ENCODE peak calls at places on chromosomes 1 and 21, in nine cellular contexts. B is H9, Y is left lung, E is sigmoid colon, X is A549, C is MM.1S, H is cardiac muscle cell, S is psoas muscle, L is tibial nerve. W is an unnamed sample. For H3K4me1, the result is how much of the 10 kb centered on the place peaks cover.

GRCh38 chr1:219763321-219763720 is 150.4 kb upstream of the ZC3H11B start:
- DNase-seq in B (no peak), Y (no peak), E (no peak), X (no peak), C (no peak), H (no peak), S (no peak), L (no peak), W (no peak)

GRCh38 chr1:211736351-211736915 is 61.0 kb upstream of the NEK2 start:
- DNase-seq in B (no peak), Y (no peak), E (no peak), X (no peak), C (no peak), H (peak), S (no peak), L (no peak), W (no peak)

GRCh38 chr1:234691567-234691966 is 81.6 kb upstream of the IRF2BP2 start:
- DNase-seq in B (no peak), Y (no peak), E (no peak), X (peak), C (no peak), H (no peak), S (no peak), L (no peak), W (no peak)

GRCh38 chr1:9990944-9991343 is 6.1 kb upstream of the RBP7 start:
- DNase-seq in B (no peak), Y (peak), E (no peak), X (no peak), C (peak), H (peak), S (no peak), L (peak), W (no peak)

GRCh38 chr21:37742532-37742931 is 173.7 kb downstream of the KCNJ6 start:
- DNase-seq in B (no peak), Y (no peak), E (no peak), X (no peak), C (no peak), H (no peak), S (no peak), L (no peak), W (no peak)

GRCh38 chr1:16138772-16139221 is 17.1 kb downstream of the EPHA2 start:
- DNase-seq in B (no peak), Y (no peak), E (no peak), X (no peak), C (no peak), H (no peak), S (no peak), L (no peak), W (no peak)

GRCh38 chr1:43861985-43862735 is 71.4 kb upstream of the ARTN start:
- DNase-seq in B (peak), Y (no peak), E (no peak), X (no peak), C (no peak), H (no peak), S (no peak), L (no peak), W (peak)

GRCh38 chr1:203926025-203926540 is 64.7 kb downstream of the SNRPE start:
- DNase-seq in B (no peak), Y (no peak), E (no peak), X (no peak), C (no peak), H (peak), S (no peak), L (no peak), W (no peak)

GRCh38 chr21:28431022-28431421 is 561.7 kb downstream of the LTN1 start:
- DNase-seq in B (no peak), Y (no peak), E (no peak), X (no peak), C (no peak), H (no peak), S (no peak), L (no peak), W (no peak)

GRCh38 chr1:27517907-27518718 is 28.1 kb upstream of the WASF2 start:
- DNase-seq in B (no peak), Y (no peak), E (no peak), X (no peak), C (no peak), H (no peak), S (no peak), L (no peak), W (no peak)

GRCh38 chr1:117928881-117929339 is 511 bp downstream of the GDAP2 start:
- DNase-seq in B (peak), Y (peak), E (peak), X (peak), C (peak), H (peak), S (peak), L (peak), W (peak)

GRCh38 chr21:43712268-43712942 is 6.5 kb upstream of the PDXK start:
- DNase-seq in B (peak), Y (peak), E (no peak), X (peak), C (no peak), H (no peak), S (peak), L (no peak), W (no peak)

GRCh38 chr1:214719207-214719606 is 116.2 kb downstream of the CENPF start:
- DNase-seq in B (no peak), Y (no peak), E (no peak), X (no peak), C (no peak), H (no peak), S (no peak), L (no peak), W (no peak)

GRCh38 chr1:236400061-236400638 is 6.1 kb downstream of the EDARADD start:
- DNase-seq in B (peak), Y (no peak), E (no peak), X (no peak), C (no peak), H (no peak), S (no peak), L (no peak), W (no peak)

GRCh38 chr1:79811173-79811572 is 804.6 kb upstream of the ADGRL4 start:
- DNase-seq in B (no peak), Y (no peak), E (no peak), X (no peak), C (no peak), H (peak), S (no peak), L (no peak), W (no peak)

DNA sequence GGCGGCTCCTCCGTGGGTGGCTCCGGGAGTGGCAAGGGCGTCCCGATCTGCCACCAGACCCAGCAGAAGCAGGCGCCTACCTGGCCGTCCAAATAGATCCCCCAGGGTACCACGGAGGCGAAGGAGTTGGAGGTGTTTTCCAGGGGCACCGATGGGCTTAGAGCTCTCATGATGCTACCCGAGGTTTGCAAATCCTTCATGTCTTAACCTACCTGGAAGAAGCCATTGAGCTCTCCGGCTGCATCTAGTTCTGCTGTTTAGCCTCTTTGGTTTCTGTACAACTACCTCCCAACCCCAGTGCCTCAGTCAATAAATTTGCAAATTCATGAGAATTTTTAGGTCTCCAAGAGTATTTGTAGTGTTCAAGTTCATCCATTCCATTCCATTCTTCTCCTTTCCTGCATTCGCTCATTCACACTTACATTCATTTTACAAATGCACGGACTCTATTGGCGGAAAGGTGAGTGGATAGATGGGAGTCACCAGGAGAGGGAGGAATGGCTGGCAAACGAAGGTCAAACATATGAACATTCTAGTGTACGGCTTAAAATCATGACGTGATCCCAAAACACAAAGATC is 2.4 kb downstream of the LORICRIN start:
- DNase-seq in B (no peak), Y (no peak), E (no peak), X (no peak), C (no peak), H (no peak), S (no peak), L (no peak), W (no peak)
- H3K27ac ChIP-seq in B (no peak), Y (no peak), E (no peak), X (peak), C (no peak), H (no peak), S (no peak), L (no peak), W (no peak)

GRCh38 chr1:85611856-85612255 is 31.3 kb downstream of the CCN1 start:
- DNase-seq in B (no peak), Y (peak), E (peak), X (peak), C (no peak), H (peak), S (peak), L (peak), W (peak)

GRCh38 chr1:85615536-85615935 is 35.0 kb downstream of the CCN1 start:
- DNase-seq in B (no peak), Y (no peak), E (no peak), X (no peak), C (no peak), H (peak), S (no peak), L (no peak), W (no peak)

GRCh38 chr1:85611390-85611789 is 30.8 kb downstream of the CCN1 start:
- DNase-seq in B (no peak), Y (no peak), E (no peak), X (no peak), C (no peak), H (peak), S (no peak), L (no peak), W (no peak)

GRCh38 chr1:85609976-85610375 is 29.4 kb downstream of the CCN1 start:
- DNase-seq in B (no peak), Y (no peak), E (no peak), X (no peak), C (no peak), H (no peak), S (no peak), L (no peak), W (no peak)

DNA sequence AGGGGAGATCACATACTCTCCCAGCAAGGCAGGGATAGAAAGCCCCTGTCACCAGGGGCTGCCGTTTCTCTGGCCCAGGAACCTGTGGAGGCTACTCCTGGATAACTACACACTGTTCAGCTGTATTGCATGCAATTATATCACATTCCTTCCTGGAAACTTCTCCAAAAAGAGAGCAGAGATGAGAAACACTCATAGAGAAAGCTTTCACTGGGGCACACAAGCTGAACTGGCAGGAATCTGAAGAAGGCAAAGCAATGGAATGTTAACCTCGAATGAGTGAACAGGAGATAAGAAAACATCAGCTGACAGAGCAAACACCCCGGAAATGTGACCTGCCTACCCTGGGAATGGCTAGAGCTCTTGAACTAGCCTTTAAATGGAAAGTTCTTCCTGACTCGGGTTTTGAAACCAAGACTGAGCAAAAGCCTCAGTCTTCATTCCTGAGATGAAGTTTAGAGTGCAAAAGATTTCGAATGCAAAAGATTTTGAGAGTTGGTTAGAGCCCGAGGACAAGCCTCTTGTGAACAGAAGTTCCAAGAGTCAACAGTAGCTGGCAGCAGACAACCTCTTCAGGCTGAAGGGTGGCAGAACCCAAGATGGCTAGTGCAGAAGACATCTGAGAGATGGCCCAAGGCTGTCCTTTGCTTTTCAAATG is 32.3 kb downstream of the CCN1 start:
- DNase-seq in B (peak), Y (no peak), E (no peak), X (peak), C (peak), H (peak), S (no peak), L (no peak), W (no peak)
- TF ChIP-seq CTCF in B (peak), Y (no peak), E (peak), X (peak), C (peak), H (peak), S (peak), L (no peak), W (peak)

GRCh38 chr1:223725578-223725977 is 13.2 kb downstream of the CAPN2 start:
- DNase-seq in B (no peak), Y (no peak), E (no peak), X (no peak), C (no peak), H (no peak), S (no peak), L (no peak), W (no peak)

GRCh38 chr1:223720987-223721591 is 8.8 kb downstream of the CAPN2 start:
- DNase-seq in B (no peak), Y (peak), E (no peak), X (no peak), C (no peak), H (peak), S (no peak), L (no peak), W (no peak)

GRCh38 chr1:223724376-223724775 is 12.0 kb downstream of the CAPN2 start:
- DNase-seq in B (no peak), Y (no peak), E (no peak), X (no peak), C (no peak), H (no peak), S (no peak), L (no peak), W (no peak)

GRCh38 chr1:223721658-223722606 is 9.6 kb downstream of the CAPN2 start:
- DNase-seq in B (no peak), Y (no peak), E (no peak), X (no peak), C (no peak), H (no peak), S (no peak), L (no peak), W (no peak)

GRCh38 chr1:223723351-223723904 is 11.1 kb downstream of the CAPN2 start:
- DNase-seq in B (no peak), Y (no peak), E (no peak), X (no peak), C (no peak), H (no peak), S (no peak), L (no peak), W (no peak)
- H3K4me1 ChIP-seq in B (under half), Y (under half), E (half or more), X (half or more), C (under half), H (under half), S (under half), L (half or more), W (under half)

GRCh38 chr1:165298081-165298820 is 58.3 kb downstream of the LMX1A start:
- DNase-seq in B (no peak), Y (no peak), E (no peak), X (no peak), C (no peak), H (no peak), S (no peak), L (no peak), W (no peak)

GRCh38 chr1:165306543-165307434 is 49.7 kb downstream of the LMX1A start:
- DNase-seq in B (no peak), Y (no peak), E (no peak), X (no peak), C (no peak), H (no peak), S (no peak), L (no peak), W (no peak)

DNA sequence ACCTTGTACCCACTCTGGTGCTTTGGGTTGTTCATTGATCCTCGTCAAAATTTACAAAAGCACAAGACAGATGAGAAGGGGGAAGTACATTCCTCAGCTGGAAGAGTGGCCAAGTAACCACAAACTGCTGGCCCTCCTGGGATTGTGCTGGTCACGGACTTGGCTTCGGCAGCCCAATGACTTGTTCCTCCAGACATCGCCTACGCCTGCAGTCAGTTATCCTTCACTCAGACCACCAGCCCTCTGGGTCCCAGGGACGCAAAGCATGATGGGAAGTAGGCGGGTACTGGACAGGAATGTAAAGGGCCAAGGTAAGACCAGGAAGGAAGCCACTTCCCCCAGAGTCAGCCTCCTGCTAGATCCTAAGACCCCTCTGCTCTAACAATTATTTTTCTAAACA is 53.1 kb downstream of the LMX1A start:
- DNase-seq in B (no peak), Y (no peak), E (no peak), X (no peak), C (no peak), H (no peak), S (peak), L (no peak), W (no peak)
- H3K27ac ChIP-seq in B (no peak), Y (no peak), E (no peak), X (no peak), C (no peak), H (no peak), S (no peak), L (no peak), W (no peak)

DNA sequence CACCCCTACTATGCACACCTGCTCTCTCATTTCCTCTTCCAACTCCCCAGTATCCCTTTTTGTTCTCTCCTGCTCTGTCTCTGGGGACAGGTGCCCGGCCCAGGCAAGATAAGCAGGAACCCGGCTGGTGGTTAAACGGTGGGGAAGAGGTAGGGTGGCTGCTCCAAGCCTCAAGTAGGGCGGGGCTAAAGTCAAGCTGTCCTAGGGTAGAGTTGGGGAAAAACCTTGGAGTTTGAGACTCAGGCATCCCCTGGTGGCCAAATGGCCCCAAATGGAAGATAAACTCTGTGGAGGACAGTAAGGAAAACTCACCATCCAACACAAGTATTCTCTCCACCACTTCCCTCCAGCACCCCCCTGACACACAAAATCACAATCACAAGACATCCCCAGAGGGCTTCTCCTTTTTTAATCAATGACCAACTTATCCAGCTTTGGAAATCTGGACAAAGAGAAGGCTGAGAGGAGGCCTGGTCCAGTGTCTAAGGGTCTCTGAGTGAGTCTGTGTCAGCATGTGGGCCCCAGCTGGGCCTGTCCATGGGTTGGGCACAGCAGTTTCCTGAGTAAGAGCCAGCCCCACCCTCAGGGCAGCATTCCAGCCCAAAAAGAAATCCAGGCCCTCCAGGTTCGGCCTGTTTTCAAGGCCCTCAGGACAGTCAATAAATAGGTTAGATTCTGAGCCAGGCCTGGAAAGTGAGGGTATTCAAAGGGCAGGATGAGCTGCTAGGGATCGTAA is 9.8 kb downstream of the POMGNT1 start:
- DNase-seq in B (no peak), Y (no peak), E (no peak), X (no peak), C (no peak), H (no peak), S (no peak), L (no peak), W (no peak)
- TF ChIP-seq CTCF in B (peak), Y (no peak), E (no peak), X (no peak), C (no peak), H (no peak), S (no peak), L (no peak), W (peak)

DNA sequence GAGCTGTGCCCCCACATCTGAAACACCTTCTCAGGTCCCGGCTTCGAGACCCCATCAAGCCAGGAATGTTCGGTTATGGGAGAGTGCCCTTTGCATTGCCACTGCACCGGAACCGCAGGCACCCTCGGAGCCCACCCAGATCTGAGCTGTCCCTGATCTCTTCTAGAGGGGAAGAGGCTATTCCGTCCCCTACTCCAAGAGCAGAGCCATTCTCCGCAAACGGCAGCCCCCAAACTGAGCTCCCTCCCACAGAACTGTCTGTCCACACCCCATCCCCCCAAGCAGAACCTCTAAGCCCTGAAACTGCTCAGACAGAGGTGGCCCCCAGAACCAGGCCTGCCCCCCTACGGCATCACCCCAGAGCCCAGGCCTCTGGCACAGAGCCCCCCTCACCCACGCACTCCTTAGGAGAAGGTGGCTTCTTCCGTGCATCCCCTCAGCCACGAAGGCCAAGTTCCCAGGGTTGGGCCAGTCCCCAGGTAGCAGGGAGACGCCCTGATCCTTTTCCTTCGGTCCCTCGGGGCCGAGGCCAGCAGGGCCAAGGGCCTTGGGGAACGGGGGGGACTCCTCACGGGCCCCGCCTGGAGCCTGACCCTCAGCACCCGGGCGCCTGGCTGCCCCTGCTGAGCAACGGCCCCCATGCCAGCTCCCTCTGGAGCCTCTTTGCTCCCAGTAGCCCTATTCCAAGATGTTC is 4.3 kb downstream of the ADAMTSL4 start:
- DNase-seq in B (peak), Y (no peak), E (no peak), X (no peak), C (no peak), H (no peak), S (no peak), L (no peak), W (no peak)
- H3K4me1 ChIP-seq in B (under half), Y (under half), E (half or more), X (under half), C (under half), H (under half), S (under half), L (half or more), W (under half)

DNA sequence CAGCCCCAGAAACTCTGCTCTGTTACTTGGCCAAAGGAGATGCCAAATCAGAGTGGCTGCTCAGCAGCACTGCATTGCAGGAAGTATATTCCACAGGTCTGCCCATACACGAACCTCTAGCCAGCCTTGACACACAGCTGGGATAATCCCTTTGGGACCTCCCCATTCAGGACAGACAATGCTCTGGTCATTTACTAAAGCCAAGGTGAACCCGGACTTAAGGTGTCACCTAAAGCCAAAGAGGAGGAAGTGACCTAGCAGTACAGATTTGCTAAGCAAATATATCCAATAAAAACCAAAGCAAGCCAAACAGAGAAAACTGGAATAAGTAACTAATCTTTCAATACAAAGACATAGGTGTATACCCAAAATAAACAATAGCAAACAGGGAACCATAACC is 27.7 kb downstream of the COPA start:
- DNase-seq in B (no peak), Y (no peak), E (no peak), X (no peak), C (no peak), H (no peak), S (no peak), L (no peak), W (no peak)
- H3K27ac ChIP-seq in B (no peak), Y (no peak), E (no peak), X (no peak), C (no peak), H (no peak), S (no peak), L (no peak), W (no peak)

GRCh38 chr1:157641177-157641576 is 43.3 kb upstream of the FCRL4 start:
- DNase-seq in B (no peak), Y (no peak), E (no peak), X (no peak), C (no peak), H (no peak), S (no peak), L (no peak), W (no peak)
- TF ChIP-seq CTCF in B (no peak), Y (no peak), E (no peak), X (no peak), C (no peak), H (no peak), S (no peak), L (no peak), W (no peak)